ENCODE peak calls at places on chromosome 12, in four cellular contexts. One of them, this sample, is unnamed. For H3K4me1, the result is how much of the 10 kb centered on the place peaks cover.

GRCh38 chr12:4286228-4286627 is 12.7 kb downstream of the CCND2 start:
- DNase-seq in thoracic aorta: no peak
- DNase-seq in kidney: no peak
- DNase-seq in effector memory CD4-positive, alpha-beta T cell: no peak
- DNase-seq in this sample: no peak

GRCh38 chr12:6221146-6221545 is 20.9 kb downstream of the CD9 start:
- DNase-seq in thoracic aorta: no peak
- DNase-seq in kidney: no peak
- DNase-seq in effector memory CD4-positive, alpha-beta T cell: no peak
- DNase-seq in this sample: no peak

GRCh38 chr12:105820407-105821140 is 318.2 kb downstream of the NUAK1 start:
- DNase-seq in effector memory CD4-positive, alpha-beta T cell: no peak
- DNase-seq in kidney: no peak
- DNase-seq in thoracic aorta: peak
- DNase-seq in this sample: peak

GRCh38 chr12:21837847-21838246 is 63.3 kb upstream of the KCNJ8 start:
- DNase-seq in effector memory CD4-positive, alpha-beta T cell: no peak
- DNase-seq in kidney: no peak
- DNase-seq in thoracic aorta: no peak
- DNase-seq in this sample: no peak

GRCh38 chr12:30813741-30814687 is 59.3 kb upstream of the CAPRIN2 start:
- DNase-seq in kidney: no peak
- DNase-seq in effector memory CD4-positive, alpha-beta T cell: no peak
- DNase-seq in thoracic aorta: no peak
- DNase-seq in this sample: no peak

GRCh38 chr12:131737485-131737827 is 26.6 kb downstream of the SFSWAP start:
- DNase-seq in effector memory CD4-positive, alpha-beta T cell: no peak
- DNase-seq in thoracic aorta: no peak
- DNase-seq in kidney: no peak
- DNase-seq in this sample: no peak

GRCh38 chr12:90833228-90833627 is 121.7 kb downstream of the CCER1 start:
- DNase-seq in thoracic aorta: no peak
- DNase-seq in kidney: no peak
- DNase-seq in effector memory CD4-positive, alpha-beta T cell: no peak
- DNase-seq in this sample: no peak

GRCh38 chr12:104137175-104137901 is 672 bp downstream of the NFYB start:
- DNase-seq in thoracic aorta: no peak
- DNase-seq in kidney: peak
- DNase-seq in effector memory CD4-positive, alpha-beta T cell: peak
- DNase-seq in this sample: no peak

GRCh38 chr12:101019667-101020066 is 190.4 kb downstream of the SLC5A8 start:
- DNase-seq in thoracic aorta: no peak
- DNase-seq in kidney: no peak
- DNase-seq in effector memory CD4-positive, alpha-beta T cell: no peak
- DNase-seq in this sample: no peak

GRCh38 chr12:98559666-98560065 is 33.8 kb upstream of the SLC25A3 start:
- DNase-seq in thoracic aorta: no peak
- DNase-seq in kidney: no peak
- DNase-seq in effector memory CD4-positive, alpha-beta T cell: no peak
- DNase-seq in this sample: no peak

GRCh38 chr12:115023279-115023678 is 339.3 kb upstream of the TBX3 start:
- DNase-seq in kidney: no peak
- DNase-seq in effector memory CD4-positive, alpha-beta T cell: no peak
- DNase-seq in thoracic aorta: no peak
- DNase-seq in this sample: no peak

GRCh38 chr12:47819902-47820630 is at the start of gene HDAC7:
- DNase-seq in thoracic aorta: peak
- DNase-seq in effector memory CD4-positive, alpha-beta T cell: peak
- DNase-seq in kidney: peak
- DNase-seq in this sample: peak

GRCh38 chr12:92133166-92133565 is 12.5 kb downstream of the BTG1 start:
- DNase-seq in effector memory CD4-positive, alpha-beta T cell: no peak
- DNase-seq in kidney: no peak
- DNase-seq in thoracic aorta: no peak
- DNase-seq in this sample: no peak

DNA sequence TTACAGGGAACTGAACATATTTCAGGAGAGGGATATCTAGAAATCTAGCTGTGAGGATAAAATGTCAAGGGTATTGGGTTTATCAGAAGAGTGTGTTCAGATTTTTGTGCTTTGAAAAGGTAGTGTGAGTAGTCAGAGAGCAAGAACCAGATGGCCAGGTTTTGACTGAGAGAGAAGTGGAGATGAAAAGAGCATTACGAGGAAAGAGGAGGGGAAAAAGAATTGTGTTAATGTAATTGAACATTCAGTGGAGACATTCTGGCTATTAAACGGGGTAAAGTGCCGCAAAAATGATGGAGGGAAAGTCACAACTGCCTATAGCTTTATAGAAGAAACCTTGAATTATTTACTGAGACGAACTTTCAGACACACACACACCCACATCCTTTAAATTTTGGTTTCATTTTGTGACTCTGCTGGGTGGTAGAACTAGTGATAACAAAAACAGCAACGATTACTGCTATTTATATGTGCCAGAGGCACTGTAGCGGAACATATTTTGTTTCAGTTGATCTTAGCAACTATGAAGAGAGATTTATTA is 213.6 kb downstream of the ERC1 start:
- DNase-seq in kidney: no peak
- DNase-seq in thoracic aorta: no peak
- DNase-seq in effector memory CD4-positive, alpha-beta T cell: no peak
- DNase-seq in this sample: no peak
- H3K27ac ChIP-seq in kidney: peak
- H3K27ac ChIP-seq in thoracic aorta: peak
- H3K27ac ChIP-seq in effector memory CD4-positive, alpha-beta T cell: peak
- H3K27ac ChIP-seq in this sample: peak

DNA sequence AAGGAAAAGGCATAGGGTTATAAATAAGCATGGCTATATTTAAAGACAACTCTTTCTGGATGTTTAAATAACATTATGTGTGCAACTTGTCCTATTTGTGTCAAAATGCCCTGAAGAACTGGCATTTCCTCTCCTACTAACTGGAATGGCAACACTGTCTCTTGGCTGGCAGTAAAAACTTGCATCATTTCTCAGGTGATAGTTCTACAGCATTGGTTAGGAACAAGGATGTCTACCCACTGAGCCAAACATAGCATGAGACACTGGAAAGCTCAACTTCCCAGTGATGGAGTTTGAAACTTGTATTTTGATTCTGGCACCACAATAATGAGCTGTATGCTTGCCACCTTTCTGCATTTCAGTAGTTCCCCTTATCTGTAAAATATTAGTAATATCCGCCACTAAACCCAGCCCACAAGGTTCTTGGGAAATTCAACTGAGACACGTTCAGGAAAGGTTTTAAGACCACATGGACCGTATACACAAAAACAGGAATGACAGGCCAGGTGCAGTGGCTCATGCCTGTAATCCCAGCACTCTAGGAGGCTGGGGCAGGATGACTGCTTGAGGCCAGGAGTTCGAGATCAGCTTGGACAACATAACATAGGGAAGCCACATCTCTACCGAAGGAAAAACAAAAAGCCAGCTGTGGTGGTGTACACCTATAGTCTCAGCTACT is 5.1 kb downstream of the SLC38A2 start:
- DNase-seq in thoracic aorta: no peak
- DNase-seq in effector memory CD4-positive, alpha-beta T cell: no peak
- DNase-seq in kidney: no peak
- DNase-seq in this sample: no peak
- H3K4me1 ChIP-seq in thoracic aorta: half or more
- H3K4me1 ChIP-seq in effector memory CD4-positive, alpha-beta T cell: under half
- H3K4me1 ChIP-seq in kidney: under half
- H3K4me1 ChIP-seq in this sample: under half

DNA sequence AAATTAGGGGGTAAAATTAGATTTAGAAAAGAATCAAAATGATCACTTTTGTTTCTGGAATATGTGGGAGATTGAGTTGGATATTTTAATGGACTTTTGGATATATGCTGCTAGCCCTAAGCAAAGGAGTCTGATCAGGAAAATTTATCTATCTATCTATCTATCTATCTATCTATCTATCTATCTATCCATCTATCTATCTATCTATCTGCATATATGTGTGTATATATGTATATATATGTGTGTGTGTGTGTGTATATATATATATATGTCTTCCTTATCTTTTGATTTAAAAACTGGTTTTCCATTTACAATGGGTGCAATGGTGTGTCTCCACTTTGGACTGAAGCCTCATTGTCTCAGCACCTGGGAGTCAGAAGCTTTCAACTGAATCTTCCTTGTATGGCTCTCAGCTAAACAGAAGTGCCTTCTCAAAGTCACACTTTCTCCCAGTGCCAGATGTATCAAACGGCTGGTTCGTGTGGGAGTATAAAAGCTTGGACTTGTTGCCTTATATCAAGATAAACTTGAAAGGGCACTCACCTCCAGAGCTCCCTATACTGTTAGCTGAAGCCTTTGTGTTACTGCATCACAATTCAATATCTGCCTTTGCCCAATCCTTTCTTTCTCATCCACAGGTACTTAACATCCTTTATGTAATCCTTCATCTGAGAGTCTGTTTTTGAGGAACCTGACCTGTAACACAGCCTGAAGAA is 31.6 kb upstream of the CD69 start:
- DNase-seq in kidney: no peak
- DNase-seq in effector memory CD4-positive, alpha-beta T cell: no peak
- DNase-seq in thoracic aorta: no peak
- DNase-seq in this sample: no peak
- H3K27ac ChIP-seq in kidney: no peak
- H3K27ac ChIP-seq in effector memory CD4-positive, alpha-beta T cell: no peak
- H3K27ac ChIP-seq in thoracic aorta: no peak
- H3K27ac ChIP-seq in this sample: no peak

GRCh38 chr12:57891639-57892228 is 45.2 kb upstream of the CTDSP2 start:
- DNase-seq in thoracic aorta: no peak
- DNase-seq in effector memory CD4-positive, alpha-beta T cell: no peak
- DNase-seq in kidney: no peak
- DNase-seq in this sample: no peak
- H3K4me1 ChIP-seq in thoracic aorta: half or more
- H3K4me1 ChIP-seq in effector memory CD4-positive, alpha-beta T cell: under half
- H3K4me1 ChIP-seq in kidney: under half
- H3K4me1 ChIP-seq in this sample: half or more

DNA sequence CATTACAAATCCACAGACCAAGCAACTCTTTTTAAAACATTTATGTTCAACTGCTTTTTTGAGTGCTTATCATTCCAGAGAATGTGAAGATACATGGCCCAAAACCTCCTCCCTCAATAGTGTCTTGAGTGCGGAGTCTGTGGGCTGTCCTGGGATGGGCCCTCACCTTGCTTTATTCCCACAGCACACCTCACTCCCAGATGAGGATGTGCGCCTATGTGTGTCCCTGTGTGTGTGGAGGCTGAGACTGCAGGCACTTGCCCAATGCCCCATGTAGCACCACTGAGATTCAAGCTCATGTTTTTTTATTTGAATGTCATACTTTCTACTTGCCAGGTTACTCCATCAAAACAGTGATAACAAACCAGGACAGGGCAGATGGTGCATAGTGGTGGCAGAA is 291.7 kb downstream of the CACNA1C start:
- DNase-seq in effector memory CD4-positive, alpha-beta T cell: no peak
- DNase-seq in thoracic aorta: no peak
- DNase-seq in kidney: no peak
- DNase-seq in this sample: no peak
- H3K27ac ChIP-seq in effector memory CD4-positive, alpha-beta T cell: no peak
- H3K27ac ChIP-seq in thoracic aorta: peak
- H3K27ac ChIP-seq in kidney: no peak
- H3K27ac ChIP-seq in this sample: no peak

GRCh38 chr12:51980051-51980808 is 26.5 kb upstream of the TAMALIN start:
- DNase-seq in thoracic aorta: no peak
- DNase-seq in kidney: peak
- DNase-seq in effector memory CD4-positive, alpha-beta T cell: peak
- DNase-seq in this sample: peak
- H3K4me1 ChIP-seq in thoracic aorta: under half
- H3K4me1 ChIP-seq in kidney: under half
- H3K4me1 ChIP-seq in effector memory CD4-positive, alpha-beta T cell: under half
- H3K4me1 ChIP-seq in this sample: under half

DNA sequence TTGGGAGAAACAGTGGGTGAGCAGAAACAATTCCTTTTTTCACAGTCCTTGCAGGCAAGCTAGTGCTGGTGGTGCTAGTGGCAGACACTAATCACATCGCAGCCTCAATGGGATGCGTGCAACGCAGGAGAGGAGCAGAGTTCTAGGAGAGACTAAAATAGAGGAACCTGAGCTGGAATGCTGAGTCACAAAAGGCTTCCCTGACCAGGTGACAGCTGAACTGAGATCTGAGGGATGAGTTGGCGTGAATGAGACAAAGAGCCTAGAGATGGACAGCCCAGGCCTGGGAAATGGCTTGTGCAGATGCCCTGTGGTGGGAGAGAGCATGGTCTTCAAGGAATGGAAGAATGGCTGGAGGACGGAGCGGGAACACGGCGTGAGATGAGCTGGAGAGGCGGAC is 25.8 kb downstream of the ACADS start:
- DNase-seq in thoracic aorta: no peak
- DNase-seq in kidney: no peak
- DNase-seq in effector memory CD4-positive, alpha-beta T cell: no peak
- DNase-seq in this sample: no peak
- H3K27ac ChIP-seq in thoracic aorta: no peak
- H3K27ac ChIP-seq in kidney: no peak
- H3K27ac ChIP-seq in effector memory CD4-positive, alpha-beta T cell: no peak
- H3K27ac ChIP-seq in this sample: no peak

GRCh38 chr12:75711276-75711675 is 199.9 kb upstream of the KRR1 start:
- DNase-seq in effector memory CD4-positive, alpha-beta T cell: no peak
- DNase-seq in kidney: no peak
- DNase-seq in thoracic aorta: no peak
- DNase-seq in this sample: no peak
- H3K4me1 ChIP-seq in effector memory CD4-positive, alpha-beta T cell: under half
- H3K4me1 ChIP-seq in kidney: under half
- H3K4me1 ChIP-seq in thoracic aorta: under half
- H3K4me1 ChIP-seq in this sample: under half

GRCh38 chr12:45220961-45221360 is 5.1 kb downstream of the ANO6 start:
- DNase-seq in thoracic aorta: no peak
- DNase-seq in kidney: no peak
- DNase-seq in effector memory CD4-positive, alpha-beta T cell: no peak
- DNase-seq in this sample: no peak
- H3K27ac ChIP-seq in thoracic aorta: peak
- H3K27ac ChIP-seq in kidney: no peak
- H3K27ac ChIP-seq in effector memory CD4-positive, alpha-beta T cell: no peak
- H3K27ac ChIP-seq in this sample: no peak

GRCh38 chr12:124523071-124523470 is 44.3 kb downstream of the NCOR2 start:
- DNase-seq in thoracic aorta: no peak
- DNase-seq in effector memory CD4-positive, alpha-beta T cell: no peak
- DNase-seq in kidney: no peak
- DNase-seq in this sample: no peak
- H3K4me1 ChIP-seq in thoracic aorta: under half
- H3K4me1 ChIP-seq in effector memory CD4-positive, alpha-beta T cell: under half
- H3K4me1 ChIP-seq in kidney: under half
- H3K4me1 ChIP-seq in this sample: under half